ENCODE peak calls at places on chromosomes 4 and X, in four cellular contexts. U is heart left ventricle, O is IMR-90, L is brain microvascular endothelial cell. C is an unnamed sample.

GRCh38 chrX:130523460-130524394 is 121.9 kb downstream of the RBMX2 start:
- DNase-seq in U (peak), O (no peak), L (no peak), C (no peak)

GRCh38 chr4:170875868-170876267 is 786.1 kb upstream of the AADAT start:
- DNase-seq in U (no peak), O (no peak), L (no peak), C (no peak)

GRCh38 chr4:136150046-136150445 is 1382.2 kb downstream of the PCDH18 start:
- DNase-seq in U (no peak), O (no peak), L (no peak), C (no peak)

GRCh38 chr4:78059524-78059889 is 2.4 kb downstream of the FRAS1 start:
- DNase-seq in U (no peak), O (peak), L (peak), C (peak)

GRCh38 chrX:127058220-127058619 is 238.7 kb downstream of the PRR32 start:
- DNase-seq in U (no peak), O (no peak), L (no peak), C (no peak)

GRCh38 chrX:84188320-84188834 is 378 bp upstream of the RPS6KA6 start:
- DNase-seq in U (peak), O (peak), L (peak), C (peak)

GRCh38 chrX:22373766-22374165 is 101.1 kb downstream of the CBLL2 start:
- DNase-seq in U (no peak), O (no peak), L (no peak), C (no peak)

GRCh38 chr4:23171971-23172370 is 479.2 kb downstream of the GBA3 start:
- DNase-seq in U (no peak), O (no peak), L (no peak), C (no peak)

GRCh38 chr4:71867598-71867997 is 83.7 kb upstream of the GC start:
- DNase-seq in U (no peak), O (peak), L (no peak), C (no peak)

GRCh38 chrX:30521440-30522182 is 56.0 kb downstream of the TASL start:
- DNase-seq in U (no peak), O (peak), L (peak), C (no peak)

GRCh38 chr4:107278791-107279481 is 242.8 kb upstream of the DKK2 start:
- DNase-seq in U (no peak), O (peak), L (no peak), C (no peak)

GRCh38 chr4:2827874-2828751 is 15.5 kb upstream of the ADD1 start:
- DNase-seq in U (peak), O (no peak), L (no peak), C (no peak)

GRCh38 chrX:41482153-41482850 is 35.2 kb downstream of the NYX start:
- DNase-seq in U (no peak), O (peak), L (no peak), C (no peak)

GRCh38 chr4:57044279-57044678 is 65.6 kb downstream of the POLR2B start:
- DNase-seq in U (no peak), O (peak), L (no peak), C (no peak)

GRCh38 chrX:36898301-36898700 is 109.9 kb upstream of the FAM47C start:
- DNase-seq in U (no peak), O (peak), L (no peak), C (no peak)

DNA sequence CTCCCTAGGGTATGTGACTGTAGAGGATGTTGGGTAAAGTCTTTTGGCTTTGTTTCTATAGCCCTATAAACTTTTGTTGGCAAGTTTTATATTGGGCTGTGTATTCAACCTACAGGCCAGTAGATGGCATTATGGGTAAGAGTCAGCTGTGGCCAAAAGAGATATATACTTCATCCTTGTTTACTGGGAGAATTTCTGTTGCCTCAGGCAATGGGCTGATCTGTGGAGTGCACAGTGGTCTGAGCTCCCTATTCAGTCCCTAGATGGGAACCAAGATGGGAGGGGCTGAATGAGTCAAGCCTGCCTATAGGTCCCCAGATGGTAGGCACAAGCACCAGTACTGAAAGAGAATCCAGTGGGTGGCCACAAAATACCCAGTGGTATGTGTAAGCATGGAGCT is 580.6 kb downstream of the EPHA5 start:
- DNase-seq in U (no peak), O (no peak), L (peak), C (no peak)
- TF ChIP-seq CTCF in U (no peak), O (no peak), L (peak), C (no peak)

DNA sequence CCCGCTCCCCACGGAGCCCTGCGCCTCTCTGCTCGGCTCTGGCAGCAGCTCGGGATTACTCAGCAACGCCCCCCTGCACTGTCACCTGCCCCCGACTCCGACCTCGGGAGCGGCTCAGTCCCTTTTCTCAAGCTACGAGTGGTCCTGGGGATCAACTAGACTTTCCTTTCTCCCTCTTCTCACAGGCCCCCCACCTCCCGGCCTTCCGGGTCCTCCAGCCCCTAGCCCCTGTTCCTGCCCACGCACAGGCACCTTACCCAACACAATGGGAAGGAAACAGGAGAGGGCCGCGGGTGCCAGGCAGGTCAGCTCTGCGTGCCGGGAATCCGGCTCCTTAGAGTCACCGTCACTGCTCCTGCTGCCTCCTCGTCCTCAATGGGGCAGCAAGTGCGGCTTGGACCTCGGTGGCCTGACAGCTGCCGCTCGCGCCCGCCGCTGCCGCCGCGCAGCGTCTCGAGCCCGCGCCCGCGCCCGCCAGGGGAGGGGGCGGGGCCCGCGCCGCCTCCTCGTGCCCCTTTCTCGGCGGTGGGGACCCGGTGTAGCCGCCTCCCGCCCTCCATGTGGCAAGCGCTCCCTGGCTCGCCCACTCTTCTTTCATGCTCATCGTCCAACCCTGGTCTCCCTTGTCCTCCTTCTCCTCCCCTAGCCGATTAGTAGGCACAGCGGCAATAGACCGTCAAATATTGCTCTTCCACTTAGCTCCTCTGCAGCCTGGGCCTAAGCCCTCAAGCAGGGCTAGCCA is at the start of gene RAB9B:
- DNase-seq in U (peak), O (peak), L (peak), C (peak)
- H3K27ac ChIP-seq in U (peak), O (no peak), L (no peak), C (peak)

DNA sequence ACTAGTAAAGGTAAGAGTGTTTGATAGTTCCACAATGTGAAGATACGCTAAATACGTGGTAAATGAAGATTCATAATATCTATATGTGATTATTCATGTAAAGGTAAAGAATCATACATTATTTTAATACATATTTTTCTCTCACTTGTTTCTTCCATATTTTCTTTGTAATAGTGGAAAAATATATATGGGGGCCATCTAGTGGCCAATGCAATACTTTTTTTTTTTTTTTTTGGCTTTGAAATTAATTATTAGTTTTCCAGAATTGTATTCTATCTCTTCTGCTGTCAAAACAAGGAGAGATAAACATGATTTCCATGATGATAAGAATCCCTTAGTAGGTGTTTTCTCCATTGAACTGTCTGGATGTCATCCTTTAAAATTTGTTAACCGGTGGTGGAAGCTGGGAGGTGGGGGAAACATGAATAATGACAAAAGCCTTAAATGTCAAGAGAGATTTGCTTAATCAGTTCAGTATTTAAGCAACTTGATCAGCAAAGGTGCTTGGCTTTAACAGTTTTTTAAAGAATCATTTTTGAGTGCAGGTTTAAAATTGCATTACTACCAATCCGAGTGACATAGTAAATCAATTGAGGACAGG is 508.7 kb upstream of the HTR2C start:
- DNase-seq in U (no peak), O (no peak), L (no peak), C (no peak)
- TF ChIP-seq CTCF in U (no peak), O (peak), L (no peak), C (no peak)

GRCh38 chr4:184447664-184448063 is 26.7 kb downstream of the IRF2 start:
- DNase-seq in U (no peak), O (no peak), L (no peak), C (no peak)
- H3K27ac ChIP-seq in U (peak), O (no peak), L (no peak), C (no peak)

DNA sequence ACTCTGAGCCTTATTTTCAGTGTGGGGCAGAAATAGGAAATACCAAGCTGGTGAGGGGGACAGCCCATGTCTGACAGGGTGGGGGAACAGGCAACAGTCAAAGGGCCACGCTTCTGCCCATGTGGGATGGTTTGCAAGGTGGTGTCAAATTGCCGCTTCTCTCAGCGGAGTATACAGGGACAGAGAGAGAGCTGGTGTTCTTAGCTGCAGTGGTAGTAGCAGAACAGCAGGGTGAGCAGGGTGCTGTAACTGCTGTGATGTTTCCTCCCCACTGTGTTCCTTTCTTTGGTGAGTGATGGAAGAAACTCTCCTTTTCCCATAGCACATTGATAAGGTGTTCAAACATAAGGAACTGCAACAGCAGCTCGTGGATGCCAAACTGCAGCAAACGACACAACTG is 37.9 kb downstream of the RBBP7 start:
- DNase-seq in U (no peak), O (peak), L (no peak), C (no peak)
- TF ChIP-seq CTCF in U (no peak), O (no peak), L (peak), C (no peak)